ENCODE peak calls at places on chromosome 12, in five cellular contexts. P is K562, R is GM12878, H is HepG2, V is GM23338. L is an unnamed sample.

GRCh38 chr12:124126950-124127349 is 153.9 kb downstream of the ZNF664 start:
- DNase-seq in P (no peak), H (no peak), R (peak; percentile 73), V (no peak), L (no peak)

GRCh38 chr12:92703777-92704176 is 988 bp downstream of the PLEKHG7 start:
- DNase-seq in H (no peak), V (peak; percentile 18), P (no peak), R (no peak), L (no peak)

GRCh38 chr12:70983692-70984091 is 63.2 kb upstream of the PTPRR start:
- DNase-seq in P (no peak), V (peak; percentile 79), H (no peak), R (no peak), L (no peak)

GRCh38 chr12:112381421-112381897 is 772 bp downstream of the HECTD4 start:
- DNase-seq in R (no peak), V (no peak), P (no peak), H (no peak), L (no peak)

GRCh38 chr12:108759914-108760313 is 28.6 kb upstream of the CORO1C start:
- DNase-seq in H (no peak), V (no peak), P (no peak), R (no peak), L (no peak)

GRCh38 chr12:40622246-40622838 is 69.9 kb upstream of the CNTN1 start:
- DNase-seq in H (peak; percentile 19), R (no peak), P (peak; percentile 11), V (peak; percentile 80), L (peak; percentile 86)

GRCh38 chr12:121260091-121260490 is 36.4 kb downstream of the CAMKK2 start:
- DNase-seq in H (no peak), R (no peak), V (no peak), P (no peak), L (no peak)

GRCh38 chr12:96233941-96234461 is 39.8 kb downstream of the ELK3 start:
- DNase-seq in P (no peak), H (no peak), R (no peak), V (no peak), L (no peak)

GRCh38 chr12:19045421-19045820 is 84.1 kb upstream of the PLEKHA5 start:
- DNase-seq in P (no peak), H (no peak), R (no peak), V (no peak), L (no peak)

GRCh38 chr12:131388164-131388795 is 322.6 kb upstream of the SFSWAP start:
- DNase-seq in V (no peak), P (no peak), H (no peak), R (no peak), L (no peak)

GRCh38 chr12:69991683-69992297 is 166.8 kb downstream of the MYRFL start:
- DNase-seq in P (no peak), V (no peak), R (no peak), H (no peak), L (no peak)

GRCh38 chr12:112198120-112198733 is 72.9 kb downstream of the TRAFD1 start:
- DNase-seq in R (no peak), V (peak; percentile 94), P (peak; percentile 75), H (peak; percentile 64), L (peak; percentile 75)

GRCh38 chr12:115404761-115405470 is 720.9 kb upstream of the TBX3 start:
- DNase-seq in P (no peak), H (peak; percentile 43), V (no peak), R (no peak), L (no peak)
- TF ChIP-seq JUNB in P (no peak), H (no peak), V (no peak), R (no peak), L (no peak)

DNA sequence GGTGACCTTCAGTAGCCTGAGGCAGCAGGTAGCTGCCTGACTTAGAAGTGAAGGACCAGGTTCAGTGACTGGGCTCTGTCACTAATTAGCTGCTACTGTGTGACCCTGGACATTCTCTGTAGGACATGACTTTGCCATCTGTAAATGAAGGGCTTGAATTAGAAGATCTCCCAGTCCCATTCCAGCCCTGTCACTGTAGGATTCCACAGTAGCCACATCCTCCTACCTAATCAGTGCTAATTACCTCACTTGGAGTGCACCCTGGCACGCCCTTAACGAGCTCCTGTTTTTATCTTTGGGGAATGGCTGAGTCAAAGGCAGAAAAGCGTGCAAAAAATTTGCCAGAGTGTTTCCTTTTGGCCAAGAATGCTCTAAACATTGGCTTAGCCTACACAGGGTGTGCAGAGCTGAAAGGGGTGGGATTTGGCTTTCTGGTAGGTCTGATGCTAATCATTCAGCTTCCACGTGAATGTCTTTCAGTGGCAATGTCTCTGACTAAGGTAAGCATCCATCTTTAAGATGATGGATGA is 6.8 kb downstream of the NTF3 start:
- DNase-seq in R (no peak), V (no peak), P (no peak), H (no peak), L (no peak)
- TF ChIP-seq JUNB in R (no peak), V (no peak), P (no peak), H (no peak), L (no peak)

GRCh38 chr12:11886339-11886738 is 184.4 kb upstream of the BCL2L14 start:
- DNase-seq in H (no peak), R (no peak), V (no peak), P (no peak), L (no peak)
- TF ChIP-seq JUNB in H (no peak), R (no peak), V (no peak), P (no peak), L (no peak)

DNA sequence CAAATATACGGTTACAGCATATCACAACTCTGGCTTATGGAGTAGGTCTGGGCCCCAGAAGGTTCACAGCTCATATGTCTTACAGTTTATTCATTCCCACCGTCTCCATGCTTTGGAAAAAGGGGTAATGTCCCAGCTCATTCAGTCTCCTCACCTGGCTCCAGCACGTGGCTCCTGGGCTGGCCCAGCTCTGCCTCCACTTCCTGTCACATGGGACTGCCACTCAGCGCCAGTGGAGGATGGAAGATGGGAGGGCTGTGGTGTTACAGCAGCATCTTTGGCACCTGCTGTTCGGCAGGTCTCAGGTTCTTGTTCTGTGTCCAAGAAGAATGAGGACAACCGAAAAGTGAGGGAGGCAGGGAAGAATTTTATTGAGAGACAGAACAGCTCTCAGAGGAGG is 216.3 kb upstream of the ATXN7L3B start:
- DNase-seq in R (no peak), V (no peak), H (no peak), P (no peak), L (no peak)
- TF ChIP-seq JUNB in R (no peak), V (no peak), H (no peak), P (no peak), L (no peak)

DNA sequence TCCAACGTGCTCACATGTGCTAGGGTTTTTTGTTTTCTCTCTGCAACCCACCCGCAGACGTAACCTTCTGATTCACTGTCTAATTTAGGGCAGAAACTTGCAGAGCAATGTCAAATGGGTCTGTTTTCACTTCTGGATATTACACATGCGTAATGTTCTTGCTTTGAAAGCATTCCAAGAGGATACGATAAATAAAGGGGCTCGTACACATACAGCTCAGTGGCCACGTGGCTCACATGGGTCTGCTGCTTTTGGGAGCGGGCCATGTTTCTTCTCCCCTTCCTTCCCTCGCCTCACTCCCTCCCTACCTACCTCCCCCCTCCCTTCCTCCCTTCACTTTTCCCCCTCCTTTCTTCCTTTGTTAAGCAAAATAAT is 23.4 kb downstream of the CACNA1C start:
- DNase-seq in V (no peak), H (no peak), R (no peak), P (no peak), L (no peak)
- TF ChIP-seq JUNB in V (no peak), H (no peak), R (no peak), P (no peak), L (no peak)

GRCh38 chr12:49330032-49330619 is 6.9 kb downstream of the C1QL4 start:
- DNase-seq in R (no peak), P (no peak), V (no peak), H (no peak), L (no peak)

GRCh38 chr12:49325606-49326005 is 2.6 kb downstream of the TROAP start:
- DNase-seq in R (no peak), H (no peak), V (no peak), P (no peak), L (no peak)

GRCh38 chr12:49328816-49329215 is 5.8 kb downstream of the TROAP start:
- DNase-seq in P (no peak), R (no peak), V (no peak), H (no peak), L (no peak)

GRCh38 chr12:49327368-49327767 is 4.3 kb downstream of the TROAP start:
- DNase-seq in V (no peak), R (no peak), P (no peak), H (no peak), L (no peak)

GRCh38 chr12:49327887-49328286 is 4.8 kb downstream of the TROAP start:
- DNase-seq in H (no peak), V (no peak), R (no peak), P (no peak), L (no peak)
- TF ChIP-seq JUNB in H (no peak), V (no peak), R (no peak), P (no peak), L (no peak)

GRCh38 chr12:2057041-2057792 is 4.4 kb downstream of the CACNA1C start:
- DNase-seq in R (no peak), V (peak; percentile 97), P (peak; percentile 47), H (peak; percentile 56), L (peak; percentile 49)
- TF ChIP-seq JUNB in R (no peak), V (no peak), P (no peak), H (no peak), L (no peak)

DNA sequence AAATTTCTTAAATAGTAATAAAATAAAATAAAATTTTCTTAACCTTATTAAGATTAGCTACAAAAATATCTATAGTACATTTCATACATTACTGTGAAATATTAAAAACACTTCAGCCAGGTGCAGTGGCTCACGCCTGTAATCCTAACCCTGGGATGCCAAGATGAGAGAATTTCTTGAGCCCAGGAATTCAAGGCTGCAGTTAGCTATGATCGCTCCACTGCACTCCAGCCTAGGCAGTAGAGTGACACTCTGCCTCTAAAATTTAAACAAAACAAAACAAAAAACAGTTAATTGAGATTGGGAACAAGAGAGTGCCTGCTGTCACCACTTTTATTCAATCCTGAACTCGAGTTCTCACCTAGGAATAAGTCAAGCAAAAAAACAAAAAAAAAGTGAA is 95.0 kb upstream of the CPNE8 start:
- DNase-seq in P (no peak), R (no peak), H (no peak), V (no peak), L (no peak)
- TF ChIP-seq JUNB in P (no peak), R (no peak), H (no peak), V (no peak), L (no peak)

DNA sequence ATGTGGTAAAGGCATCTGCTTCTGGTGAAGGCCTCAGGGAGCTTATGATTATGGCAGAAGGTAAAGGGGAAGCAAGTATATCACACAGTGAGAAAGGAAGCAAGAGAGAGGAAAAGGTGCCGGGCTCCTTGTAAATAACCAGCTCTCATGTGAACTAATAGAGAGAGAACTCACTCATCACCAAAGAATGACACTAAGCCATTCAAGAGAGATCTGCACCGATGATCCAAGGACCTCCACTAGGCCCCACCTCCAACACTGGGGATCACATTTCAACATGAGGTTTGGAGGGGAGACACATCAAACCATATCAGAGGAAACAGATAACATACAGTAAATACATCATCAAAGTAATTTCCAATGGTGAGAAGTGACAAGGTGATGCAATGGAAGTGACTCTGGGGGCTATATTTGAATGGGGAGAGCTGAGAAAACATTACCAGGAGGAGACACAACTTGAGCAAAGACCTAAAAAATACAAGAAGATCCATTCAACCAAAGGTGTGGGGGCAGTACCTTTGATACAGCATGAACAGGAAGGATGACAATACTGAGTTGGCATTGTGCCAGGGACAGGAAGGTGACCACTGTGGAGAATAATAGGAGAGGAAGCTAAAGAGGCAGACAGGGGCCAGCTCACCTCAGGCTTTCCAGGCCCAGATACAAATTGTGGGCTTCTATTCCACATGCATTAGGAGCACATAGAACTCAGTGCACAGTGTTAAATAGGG is 134.4 kb upstream of the GRIP1 start:
- DNase-seq in H (peak; percentile 2), V (no peak), R (no peak), P (no peak), L (no peak)
- TF ChIP-seq JUNB in H (no peak), V (no peak), R (no peak), P (no peak), L (no peak)

L was measured in A549.